ENCODE peak calls at places on chromosome 20, in eight cellular contexts. One of them, this sample, is unnamed.

GRCh38 chr20:57071283-57071701 is 195.1 kb downstream of the BMP7 start:
- DNase-seq in neural progenitor cell: peak; percentile 77
- DNase-seq in GM23248: peak; percentile 46
- DNase-seq in PC-3: peak; percentile 56
- DNase-seq in MM.1S: no peak
- DNase-seq in OCI-LY7: no peak
- DNase-seq in HCT116: no peak
- DNase-seq in GM23338: peak; percentile 69
- DNase-seq in this sample: peak; percentile 74

GRCh38 chr20:63594043-63594561 is 20.1 kb upstream of the HELZ2 start:
- DNase-seq in neural progenitor cell: no peak
- DNase-seq in GM23248: peak; percentile 91
- DNase-seq in PC-3: peak; percentile 8
- DNase-seq in MM.1S: no peak
- DNase-seq in OCI-LY7: no peak
- DNase-seq in HCT116: no peak
- DNase-seq in GM23338: no peak
- DNase-seq in this sample: no peak

GRCh38 chr20:22954661-22955060 is 80.5 kb upstream of the SSTR4 start:
- DNase-seq in neural progenitor cell: no peak
- DNase-seq in GM23248: no peak
- DNase-seq in PC-3: no peak
- DNase-seq in MM.1S: no peak
- DNase-seq in OCI-LY7: no peak
- DNase-seq in HCT116: no peak
- DNase-seq in GM23338: no peak
- DNase-seq in this sample: no peak

GRCh38 chr20:35395728-35396127 is 16.0 kb downstream of the UQCC1 start:
- DNase-seq in neural progenitor cell: no peak
- DNase-seq in GM23248: peak; percentile 85
- DNase-seq in PC-3: no peak
- DNase-seq in MM.1S: no peak
- DNase-seq in OCI-LY7: no peak
- DNase-seq in HCT116: no peak
- DNase-seq in GM23338: no peak
- DNase-seq in this sample: no peak

GRCh38 chr20:46779831-46780230 is 70.4 kb downstream of the SLC2A10 start:
- DNase-seq in neural progenitor cell: no peak
- DNase-seq in GM23248: no peak
- DNase-seq in PC-3: no peak
- DNase-seq in MM.1S: no peak
- DNase-seq in OCI-LY7: no peak
- DNase-seq in HCT116: no peak
- DNase-seq in GM23338: no peak
- DNase-seq in this sample: no peak

GRCh38 chr20:53100476-53100911 is 128.3 kb downstream of the TSHZ2 start:
- DNase-seq in neural progenitor cell: peak; percentile 59
- DNase-seq in GM23248: peak; percentile 50
- DNase-seq in PC-3: no peak
- DNase-seq in MM.1S: no peak
- DNase-seq in OCI-LY7: no peak
- DNase-seq in HCT116: no peak
- DNase-seq in GM23338: no peak
- DNase-seq in this sample: no peak

GRCh38 chr20:57548177-57549058 is 12.5 kb upstream of the PCK1 start:
- DNase-seq in neural progenitor cell: no peak
- DNase-seq in GM23248: no peak
- DNase-seq in PC-3: peak; percentile 75
- DNase-seq in MM.1S: no peak
- DNase-seq in OCI-LY7: no peak
- DNase-seq in HCT116: no peak
- DNase-seq in GM23338: no peak
- DNase-seq in this sample: no peak

GRCh38 chr20:50425076-50425475 is 85.1 kb upstream of the PTPN1 start:
- DNase-seq in neural progenitor cell: no peak
- DNase-seq in GM23248: peak; percentile 30
- DNase-seq in PC-3: no peak
- DNase-seq in MM.1S: no peak
- DNase-seq in OCI-LY7: peak; percentile 16
- DNase-seq in HCT116: peak; percentile 42
- DNase-seq in GM23338: no peak
- DNase-seq in this sample: no peak

GRCh38 chr20:34180460-34181108 is 60.6 kb upstream of the ASIP start:
- DNase-seq in neural progenitor cell: no peak
- DNase-seq in GM23248: peak; percentile 26
- DNase-seq in PC-3: peak; percentile 40
- DNase-seq in MM.1S: no peak
- DNase-seq in OCI-LY7: no peak
- DNase-seq in HCT116: no peak
- DNase-seq in GM23338: peak; percentile 17
- DNase-seq in this sample: no peak

GRCh38 chr20:24766826-24767622 is 182.0 kb upstream of the CST7 start:
- DNase-seq in neural progenitor cell: no peak
- DNase-seq in GM23248: no peak
- DNase-seq in PC-3: peak; percentile 33
- DNase-seq in MM.1S: no peak
- DNase-seq in OCI-LY7: no peak
- DNase-seq in HCT116: no peak
- DNase-seq in GM23338: no peak
- DNase-seq in this sample: no peak

GRCh38 chr20:49948809-49949507 is 12.8 kb downstream of the RNF114 start:
- DNase-seq in neural progenitor cell: no peak
- DNase-seq in GM23248: peak; percentile 92
- DNase-seq in PC-3: peak; percentile 56
- DNase-seq in MM.1S: no peak
- DNase-seq in OCI-LY7: no peak
- DNase-seq in HCT116: no peak
- DNase-seq in GM23338: no peak
- DNase-seq in this sample: no peak

GRCh38 chr20:2178328-2179232 is 77.0 kb downstream of the STK35 start:
- DNase-seq in neural progenitor cell: no peak
- DNase-seq in GM23248: no peak
- DNase-seq in PC-3: no peak
- DNase-seq in MM.1S: no peak
- DNase-seq in OCI-LY7: no peak
- DNase-seq in HCT116: no peak
- DNase-seq in GM23338: no peak
- DNase-seq in this sample: no peak

GRCh38 chr20:35311409-35311808 is 19.2 kb upstream of the FAM83C start:
- DNase-seq in neural progenitor cell: no peak
- DNase-seq in GM23248: peak; percentile 66
- DNase-seq in PC-3: peak; percentile 94
- DNase-seq in MM.1S: no peak
- DNase-seq in OCI-LY7: no peak
- DNase-seq in HCT116: peak; percentile 81
- DNase-seq in GM23338: peak; percentile 22
- DNase-seq in this sample: no peak

GRCh38 chr20:840858-841567 is 7.5 kb downstream of the FAM110A start:
- DNase-seq in neural progenitor cell: peak; percentile 30
- DNase-seq in GM23248: peak; percentile 46
- DNase-seq in PC-3: peak; percentile 57
- DNase-seq in MM.1S: no peak
- DNase-seq in OCI-LY7: peak; percentile 33
- DNase-seq in HCT116: no peak
- DNase-seq in GM23338: peak; percentile 70
- DNase-seq in this sample: peak; percentile 65

GRCh38 chr20:57662313-57663240 is 42.4 kb upstream of the ZBP1 start:
- DNase-seq in neural progenitor cell: no peak
- DNase-seq in GM23248: no peak
- DNase-seq in PC-3: no peak
- DNase-seq in MM.1S: no peak
- DNase-seq in OCI-LY7: no peak
- DNase-seq in HCT116: no peak
- DNase-seq in GM23338: no peak
- DNase-seq in this sample: no peak

GRCh38 chr20:23370873-23371272 is 8.9 kb downstream of the GZF1 start:
- DNase-seq in neural progenitor cell: no peak
- DNase-seq in GM23248: no peak
- DNase-seq in PC-3: no peak
- DNase-seq in MM.1S: no peak
- DNase-seq in OCI-LY7: no peak
- DNase-seq in HCT116: no peak
- DNase-seq in GM23338: no peak
- DNase-seq in this sample: no peak

GRCh38 chr20:31560094-31560899 is 44.8 kb upstream of the ID1 start:
- DNase-seq in neural progenitor cell: peak; percentile 65
- DNase-seq in GM23248: peak; percentile 95
- DNase-seq in PC-3: peak; percentile 69
- DNase-seq in MM.1S: peak; percentile 73
- DNase-seq in OCI-LY7: peak; percentile 75
- DNase-seq in HCT116: peak; percentile 59
- DNase-seq in GM23338: peak; percentile 92
- DNase-seq in this sample: peak; percentile 83

GRCh38 chr20:57379263-57379647 is 11.9 kb upstream of the RBM38 start:
- DNase-seq in neural progenitor cell: no peak
- DNase-seq in GM23248: no peak
- DNase-seq in PC-3: no peak
- DNase-seq in MM.1S: no peak
- DNase-seq in OCI-LY7: no peak
- DNase-seq in HCT116: no peak
- DNase-seq in GM23338: no peak
- DNase-seq in this sample: no peak

GRCh38 chr20:45850926-45851325 is 6.3 kb downstream of the ACOT8 start:
- DNase-seq in neural progenitor cell: no peak
- DNase-seq in GM23248: no peak
- DNase-seq in PC-3: no peak
- DNase-seq in MM.1S: no peak
- DNase-seq in OCI-LY7: no peak
- DNase-seq in HCT116: no peak
- DNase-seq in GM23338: no peak
- DNase-seq in this sample: no peak

GRCh38 chr20:23291575-23292240 is 58.9 kb upstream of the NXT1 start:
- DNase-seq in neural progenitor cell: no peak
- DNase-seq in GM23248: no peak
- DNase-seq in PC-3: no peak
- DNase-seq in MM.1S: no peak
- DNase-seq in OCI-LY7: no peak
- DNase-seq in HCT116: no peak
- DNase-seq in GM23338: no peak
- DNase-seq in this sample: no peak

GRCh38 chr20:34537651-34538050 is 20.9 kb upstream of the MAP1LC3A start:
- DNase-seq in neural progenitor cell: no peak
- DNase-seq in GM23248: no peak
- DNase-seq in PC-3: no peak
- DNase-seq in MM.1S: no peak
- DNase-seq in OCI-LY7: no peak
- DNase-seq in HCT116: no peak
- DNase-seq in GM23338: no peak
- DNase-seq in this sample: no peak

GRCh38 chr20:43961116-43961515 is 46.5 kb downstream of the TOX2 start:
- DNase-seq in neural progenitor cell: no peak
- DNase-seq in GM23248: no peak
- DNase-seq in PC-3: no peak
- DNase-seq in MM.1S: no peak
- DNase-seq in OCI-LY7: no peak
- DNase-seq in HCT116: no peak
- DNase-seq in GM23338: no peak
- DNase-seq in this sample: no peak
- H3K4me1 ChIP-seq in neural progenitor cell: no peaks in the 10 kb centered on the region
- H3K4me1 ChIP-seq in GM23248: peaks cover 9% of the 10 kb centered on the region
- H3K4me1 ChIP-seq in PC-3: peaks cover 15% of the 10 kb centered on the region
- H3K4me1 ChIP-seq in MM.1S: peaks cover 54% of the 10 kb centered on the region
- H3K4me1 ChIP-seq in OCI-LY7: peaks cover 9% of the 10 kb centered on the region
- H3K4me1 ChIP-seq in HCT116: peaks cover 95% of the 10 kb centered on the region
- H3K4me1 ChIP-seq in GM23338: peaks cover 18% of the 10 kb centered on the region
- H3K4me1 ChIP-seq in this sample: peaks cover 6% of the 10 kb centered on the region

GRCh38 chr20:36575066-36575743 is 1.8 kb downstream of the TGIF2 start:
- DNase-seq in neural progenitor cell: peak; percentile 36
- DNase-seq in GM23248: peak; percentile 47
- DNase-seq in PC-3: peak; percentile 77
- DNase-seq in MM.1S: no peak
- DNase-seq in OCI-LY7: peak; percentile 55
- DNase-seq in HCT116: no peak
- DNase-seq in GM23338: peak; percentile 60
- DNase-seq in this sample: peak; percentile 74
- H3K27ac ChIP-seq in neural progenitor cell: no peak overlapping the region
- H3K27ac ChIP-seq in GM23248: no peak overlapping the region
- H3K27ac ChIP-seq in PC-3: peak overlapping the region; percentile 16
- H3K27ac ChIP-seq in MM.1S: peak overlapping the region; percentile 49
- H3K27ac ChIP-seq in OCI-LY7: peak overlapping the region; percentile 69
- H3K27ac ChIP-seq in HCT116: peak overlapping the region; percentile 68
- H3K27ac ChIP-seq in GM23338: no peak overlapping the region
- H3K27ac ChIP-seq in this sample: peak overlapping the region; percentile 96

DNA sequence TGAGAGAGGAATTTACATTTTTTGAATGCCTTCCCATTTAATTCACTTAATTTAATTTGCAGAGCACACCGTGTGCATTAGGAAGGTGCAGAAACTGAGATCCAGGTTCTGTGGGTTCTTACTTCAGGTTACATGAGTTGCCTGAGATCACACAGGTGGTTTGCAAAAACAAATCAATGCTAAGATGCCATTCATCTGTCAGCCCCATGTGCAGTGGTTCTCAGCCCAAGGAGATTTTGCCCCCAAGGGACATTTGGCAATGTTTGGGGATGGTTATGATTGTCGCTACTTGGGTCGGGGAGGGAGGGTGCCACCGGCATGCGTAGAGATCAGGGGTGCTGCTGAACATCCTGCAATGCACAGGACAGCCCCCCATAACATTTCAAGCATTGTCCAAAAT is 34.6 kb downstream of the BANF2 start:
- DNase-seq in neural progenitor cell: no peak
- DNase-seq in GM23248: no peak
- DNase-seq in PC-3: no peak
- DNase-seq in MM.1S: no peak
- DNase-seq in OCI-LY7: no peak
- DNase-seq in HCT116: no peak
- DNase-seq in GM23338: no peak
- DNase-seq in this sample: no peak
- TF ChIP-seq EZH2phosphoT487 in neural progenitor cell: no peak
- TF ChIP-seq EZH2phosphoT487 in GM23248: no peak
- TF ChIP-seq EZH2phosphoT487 in PC-3: no peak
- TF ChIP-seq EZH2phosphoT487 in MM.1S: no peak
- TF ChIP-seq EZH2phosphoT487 in OCI-LY7: no peak
- TF ChIP-seq EZH2phosphoT487 in HCT116: no peak
- TF ChIP-seq EZH2phosphoT487 in GM23338: no peak
- TF ChIP-seq EZH2phosphoT487 in this sample: no peak

DNA sequence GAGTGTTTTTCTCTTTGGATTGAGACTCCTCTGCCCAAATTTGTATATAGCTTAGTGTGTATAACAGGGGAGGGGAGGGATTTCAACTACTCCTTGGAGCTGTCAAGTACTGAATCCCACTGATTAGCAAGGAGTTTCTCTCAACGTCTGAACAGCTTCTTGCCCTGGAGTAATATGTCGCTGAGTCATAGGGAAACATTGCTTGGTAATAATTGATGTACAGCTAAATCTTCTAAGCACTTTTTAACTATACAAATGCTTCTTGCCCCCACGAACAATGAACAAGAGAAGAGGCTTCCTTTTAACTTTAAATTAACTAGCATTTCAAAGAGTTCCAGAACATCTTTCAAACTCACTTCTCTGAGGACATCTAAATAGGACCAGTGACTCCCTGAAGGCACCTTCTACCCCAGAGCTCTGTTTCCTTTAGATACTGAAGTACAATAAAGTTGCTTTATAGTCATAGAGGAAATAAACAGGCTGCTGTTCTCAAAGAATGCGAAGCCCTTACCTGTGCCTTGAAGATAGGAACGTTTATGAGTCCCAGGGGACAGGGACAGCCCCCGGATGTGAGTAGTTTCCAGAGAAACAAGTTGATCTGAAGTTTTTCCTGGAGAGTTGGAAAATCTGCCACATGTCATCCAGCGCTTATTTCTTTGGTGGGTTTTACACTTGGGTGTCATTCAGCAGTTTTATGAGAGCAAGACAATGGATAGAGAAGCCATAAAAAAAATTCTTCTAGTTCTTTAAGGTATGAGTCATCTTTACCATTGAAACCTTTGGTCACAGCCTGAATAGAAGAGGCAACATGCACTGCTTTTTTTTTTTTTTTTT is 462.5 kb upstream of the BTBD3 start:
- DNase-seq in neural progenitor cell: no peak
- DNase-seq in GM23248: peak; percentile 74
- DNase-seq in PC-3: peak; percentile 97
- DNase-seq in MM.1S: no peak
- DNase-seq in OCI-LY7: no peak
- DNase-seq in HCT116: peak; percentile 90
- DNase-seq in GM23338: no peak
- DNase-seq in this sample: peak; percentile 66
- H3K4me1 ChIP-seq in neural progenitor cell: peaks cover 27% of the 10 kb centered on the region
- H3K4me1 ChIP-seq in GM23248: peaks cover 52% of the 10 kb centered on the region
- H3K4me1 ChIP-seq in PC-3: peaks cover 44% of the 10 kb centered on the region
- H3K4me1 ChIP-seq in MM.1S: no peaks in the 10 kb centered on the region
- H3K4me1 ChIP-seq in OCI-LY7: no peaks in the 10 kb centered on the region
- H3K4me1 ChIP-seq in HCT116: peaks cover 62% of the 10 kb centered on the region
- H3K4me1 ChIP-seq in GM23338: peaks cover 34% of the 10 kb centered on the region
- H3K4me1 ChIP-seq in this sample: peaks cover 22% of the 10 kb centered on the region